ENCODE peak calls at places on chromosomes 6 and 20, in seven cellular contexts. U is T47D, S is upper lobe of right lung, Y is glomerular endothelial cell, F is NCI-H510A, X is HS-27A, R is NCI-H1417. I is an unnamed sample.

GRCh38 chr6:3381233-3382065 is 75.4 kb downstream of the SLC22A23 start:
- DNase-seq in Y (no peak), U (no peak), F (no peak), R (no peak), S (no peak), X (no peak), I (no peak)

GRCh38 chr6:146892613-146893401 is 294.0 kb downstream of the ADGB start:
- DNase-seq in S (no peak), Y (no peak), U (no peak), R (no peak), X (no peak), F (no peak), I (no peak)

GRCh38 chr6:167306401-167306998 is 15.4 kb downstream of the UNC93A start:
- DNase-seq in S (no peak), U (no peak), F (no peak), X (no peak), Y (peak), R (no peak), I (no peak)

GRCh38 chr6:104949206-104949605 is 7.7 kb upstream of the LIN28B start:
- DNase-seq in S (no peak), Y (no peak), R (no peak), X (no peak), U (no peak), F (no peak), I (no peak)

GRCh38 chr6:34829137-34829536 is 37.3 kb downstream of the BLTP3A start:
- DNase-seq in U (no peak), R (no peak), F (no peak), S (no peak), Y (no peak), X (no peak), I (no peak)

GRCh38 chr6:15518878-15519277 is 143.9 kb downstream of the DTNBP1 start:
- DNase-seq in R (no peak), U (no peak), X (no peak), F (peak), Y (no peak), S (peak), I (no peak)

GRCh38 chr20:25048519-25048952 is 9.4 kb downstream of the ACSS1 start:
- DNase-seq in Y (no peak), R (no peak), X (no peak), F (no peak), S (peak), U (peak), I (no peak)

GRCh38 chr6:13383280-13384163 is 55.2 kb upstream of the TBC1D7 start:
- DNase-seq in X (no peak), R (peak), S (no peak), Y (no peak), U (no peak), F (no peak), I (peak)

GRCh38 chr6:72826033-72826432 is 204.2 kb downstream of the KCNQ5 start:
- DNase-seq in F (no peak), R (no peak), U (no peak), Y (no peak), X (no peak), S (no peak), I (no peak)

GRCh38 chr6:166237611-166238010 is 70.0 kb upstream of the TBXT start:
- DNase-seq in U (no peak), R (no peak), S (no peak), X (no peak), F (no peak), Y (no peak), I (no peak)

GRCh38 chr6:6474170-6474920 is 114.2 kb upstream of the LY86 start:
- DNase-seq in X (no peak), Y (no peak), F (no peak), S (no peak), U (no peak), R (peak), I (no peak)

GRCh38 chr20:21344216-21344615 is 41.1 kb downstream of the XRN2 start:
- DNase-seq in X (no peak), Y (no peak), F (no peak), U (no peak), S (no peak), R (no peak), I (no peak)

GRCh38 chr6:18323935-18324707 is 59.8 kb upstream of the DEK start:
- DNase-seq in Y (peak), U (peak), R (peak), F (no peak), S (no peak), X (peak), I (peak)

GRCh38 chr6:95519228-95520037 is 57.9 kb upstream of the MANEA start:
- DNase-seq in R (no peak), F (peak), Y (no peak), S (peak), X (no peak), U (no peak), I (no peak)

GRCh38 chr6:35754452-35755321 is 17.9 kb downstream of the ARMC12 start:
- DNase-seq in R (no peak), X (no peak), Y (no peak), F (no peak), U (peak), S (no peak), I (peak)

GRCh38 chr6:34867484-34867883 is 20.4 kb downstream of the TAF11 start:
- DNase-seq in Y (no peak), R (no peak), S (no peak), F (no peak), U (no peak), X (no peak), I (no peak)

GRCh38 chr6:134176283-134176975 is 124.0 kb upstream of the SLC2A12 start:
- DNase-seq in Y (no peak), F (no peak), U (no peak), X (no peak), S (peak), R (no peak), I (peak)

GRCh38 chr6:30885481-30885998 is 1.2 kb downstream of the DDR1 start:
- DNase-seq in S (no peak), X (no peak), R (no peak), U (peak), Y (no peak), F (no peak), I (peak)

GRCh38 chr20:36919715-36920333 is 31.7 kb downstream of the SAMHD1 start:
- DNase-seq in Y (peak), X (peak), U (peak), F (no peak), S (no peak), R (peak), I (peak)

GRCh38 chr6:72554203-72554564 is 67.7 kb upstream of the KCNQ5 start:
- DNase-seq in R (no peak), Y (no peak), F (no peak), S (no peak), X (peak), U (no peak), I (no peak)

I was measured in prostate gland.